ENCODE peak calls at places on chromosomes 4 and X, in eight cellular contexts. Z is HAP-1; O is globus pallidus; S is retina; T is activated CD4-positive, CD25-positive, alpha-beta regulatory T cell; M is H54; H is ACHN; Q is stimulated activated naive CD8-positive, alpha-beta T cell treated with anti-CD3 and anti-CD28 coated beads, Interleukin-15, amount 100 ng/mL, for 72 hours. W is an unnamed sample.

GRCh38 chrX:24117288-24117687 is 32.2 kb upstream of the ZFX start:
- DNase-seq in Z (no peak), O (peak), S (no peak), T (no peak), M (no peak), H (no peak), Q (no peak), W (no peak)

GRCh38 chr4:185591679-185592141 is 56.4 kb upstream of the PDLIM3 start:
- DNase-seq in Z (no peak), O (no peak), S (no peak), T (no peak), M (no peak), H (no peak), Q (no peak), W (no peak)

GRCh38 chr4:182560358-182560757 is 317.2 kb downstream of the TENM3 start:
- DNase-seq in Z (peak), O (no peak), S (peak), T (no peak), M (no peak), H (peak), Q (no peak), W (no peak)

GRCh38 chrX:71617742-71618141 is 569 bp downstream of the CXCR3 start:
- DNase-seq in Z (no peak), O (no peak), S (no peak), T (no peak), M (no peak), H (no peak), Q (peak), W (no peak)

GRCh38 chr4:141771889-141772830 is 135.8 kb downstream of the IL15 start:
- DNase-seq in Z (no peak), O (no peak), S (no peak), T (no peak), M (no peak), H (no peak), Q (no peak), W (no peak)

GRCh38 chr4:72496119-72496518 is 72.9 kb downstream of the ADAMTS3 start:
- DNase-seq in Z (no peak), O (no peak), S (no peak), T (no peak), M (no peak), H (peak), Q (no peak), W (no peak)

GRCh38 chr4:144712775-144713174 is 66.8 kb downstream of the HHIP start:
- DNase-seq in Z (no peak), O (no peak), S (no peak), T (no peak), M (no peak), H (no peak), Q (no peak), W (no peak)

GRCh38 chrX:56728752-56729151 is 291 bp upstream of the NBDY start:
- DNase-seq in Z (peak), O (no peak), S (peak), T (no peak), M (no peak), H (peak), Q (peak), W (no peak)